ENCODE peak calls at places on chromosomes 6 and 20, in four cellular contexts. C is K562, D is HepG2, Y is WTC11. N is an unnamed sample.

GRCh38 chr6:52284131-52284459 is 447 bp downstream of the MCM3 start:
- DNase-seq in D (peak), Y (peak), C (peak), N (peak)

GRCh38 chr6:111941686-111942330 is 68.6 kb upstream of the FYN start:
- DNase-seq in D (no peak), Y (no peak), C (no peak), N (no peak)

GRCh38 chr6:149445095-149445466 is 39.7 kb downstream of the ZC3H12D start:
- DNase-seq in D (no peak), C (no peak), Y (no peak), N (no peak)

GRCh38 chr6:113875470-113875869 is 18.3 kb downstream of the MARCKS start:
- DNase-seq in D (no peak), C (no peak), Y (no peak), N (no peak)

GRCh38 chr20:17225891-17226409 is 890 bp upstream of the PCSK2 start:
- DNase-seq in Y (peak), D (no peak), C (no peak), N (peak)

GRCh38 chr6:163814494-163815364 is 400.2 kb downstream of the QKI start:
- DNase-seq in C (no peak), D (no peak), Y (no peak), N (no peak)

GRCh38 chr6:35691027-35691824 is 2.5 kb upstream of the FKBP5 start:
- DNase-seq in C (no peak), Y (no peak), D (no peak), N (no peak)

GRCh38 chr20:33076662-33077398 is 2.6 kb upstream of the BPIFB4 start:
- DNase-seq in D (peak), C (no peak), Y (no peak), N (no peak)

GRCh38 chr20:59663513-59663890 is 59.2 kb downstream of the PHACTR3 start:
- DNase-seq in C (no peak), Y (no peak), D (no peak), N (no peak)

GRCh38 chr6:143772110-143772509 is 71.0 kb upstream of the LTV1 start:
- DNase-seq in Y (no peak), C (no peak), D (no peak), N (no peak)

GRCh38 chr6:90982581-90982980 is 395.7 kb upstream of the MAP3K7 start:
- DNase-seq in Y (no peak), C (no peak), D (no peak), N (no peak)

GRCh38 chr6:2970753-2971419 is 481 bp downstream of the SERPINB6 start:
- DNase-seq in D (no peak), C (peak), Y (peak), N (peak)

GRCh38 chr6:119327810-119328209 is 21.8 kb downstream of the MAN1A1 start:
- DNase-seq in C (no peak), Y (no peak), D (no peak), N (no peak)

GRCh38 chr20:61880706-61881105 is 185.0 kb downstream of the TAF4 start:
- DNase-seq in D (no peak), Y (no peak), C (no peak), N (no peak)

GRCh38 chr20:32439132-32439829 is 81.2 kb downstream of the ASXL1 start:
- DNase-seq in D (no peak), C (no peak), Y (no peak), N (no peak)

GRCh38 chr20:12086359-12086758 is 168.7 kb downstream of the BTBD3 start:
- DNase-seq in Y (no peak), C (no peak), D (no peak), N (no peak)

GRCh38 chr6:129672883-129673631 is 36.9 kb downstream of the ARHGAP18 start:
- DNase-seq in C (no peak), D (peak), Y (no peak), N (no peak)

GRCh38 chr6:129673758-129674157 is 36.2 kb downstream of the ARHGAP18 start:
- DNase-seq in D (no peak), Y (no peak), C (no peak), N (no peak)

GRCh38 chr6:129670634-129671033 is 39.3 kb downstream of the ARHGAP18 start:
- DNase-seq in Y (no peak), C (no peak), D (no peak), N (no peak)

GRCh38 chr6:129672345-129672691 is 37.7 kb downstream of the ARHGAP18 start:
- DNase-seq in D (no peak), Y (no peak), C (no peak), N (no peak)

GRCh38 chr6:129671442-129672344 is 38.3 kb downstream of the ARHGAP18 start:
- DNase-seq in Y (no peak), C (peak), D (peak), N (no peak)
- TF ChIP-seq FOXJ3 in Y (no peak), C (no peak), D (no peak), N (no peak)

GRCh38 chr6:79601020-79601609 is 30.0 kb upstream of the SH3BGRL2 start:
- DNase-seq in C (no peak), D (peak), Y (no peak), N (no peak)
- TF ChIP-seq FOXJ3 in C (no peak), D (no peak), Y (no peak), N (no peak)

GRCh38 chr6:99822741-99823512 is 171.1 kb downstream of the MCHR2 start:
- DNase-seq in C (peak), D (peak), Y (no peak), N (peak)
- TF ChIP-seq FOXJ3 in C (no peak), D (no peak), Y (no peak), N (no peak)

GRCh38 chr20:57242414-57242813 is 24.0 kb downstream of the BMP7 start:
- DNase-seq in Y (no peak), C (no peak), D (no peak), N (no peak)

GRCh38 chr20:57244221-57244585 is 22.2 kb downstream of the BMP7 start:
- DNase-seq in C (no peak), Y (no peak), D (no peak), N (no peak)

GRCh38 chr20:57244627-57245214 is 21.7 kb downstream of the BMP7 start:
- DNase-seq in D (no peak), C (peak), Y (peak), N (peak)

GRCh38 chr20:57241592-57241991 is 24.8 kb downstream of the BMP7 start:
- DNase-seq in D (no peak), C (no peak), Y (no peak), N (peak)

DNA sequence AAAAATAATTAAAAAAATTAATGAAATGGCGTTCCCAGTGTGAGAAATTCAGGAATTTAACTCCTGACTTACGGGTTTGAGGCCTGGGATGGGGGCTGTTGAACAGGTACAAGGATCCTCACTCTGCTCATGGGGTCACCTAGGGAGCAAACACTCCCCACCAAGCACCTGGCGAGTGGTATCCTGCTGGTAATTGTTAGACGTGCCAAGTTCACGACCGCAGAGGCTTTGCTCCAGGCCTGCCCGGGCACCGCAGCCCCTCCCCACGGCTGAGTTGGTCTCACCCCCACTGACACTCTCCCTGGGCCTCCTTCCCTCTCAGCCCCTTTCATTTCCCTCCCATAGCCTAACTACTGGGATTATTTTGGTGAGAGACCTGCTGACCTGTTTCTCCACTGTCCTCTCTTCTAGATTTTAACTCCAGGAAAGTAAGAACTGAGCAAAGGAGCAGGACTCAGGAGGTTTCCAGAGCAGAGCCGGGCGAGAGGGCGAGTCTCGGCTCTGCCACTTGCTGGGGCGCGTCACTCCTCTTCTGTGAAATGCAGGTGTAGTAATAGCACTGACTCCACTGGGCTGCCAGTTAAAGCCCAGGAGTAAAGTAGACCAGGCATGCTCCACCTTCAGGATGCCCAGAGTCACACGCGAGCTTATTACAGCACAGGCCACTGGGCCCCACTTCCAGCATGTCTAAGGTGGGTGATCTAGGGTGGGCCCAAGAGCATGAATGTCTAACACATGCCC is 22.8 kb downstream of the BMP7 start:
- DNase-seq in Y (no peak), D (no peak), C (no peak), N (no peak)
- TF ChIP-seq FOXJ3 in Y (no peak), D (no peak), C (no peak), N (no peak)

DNA sequence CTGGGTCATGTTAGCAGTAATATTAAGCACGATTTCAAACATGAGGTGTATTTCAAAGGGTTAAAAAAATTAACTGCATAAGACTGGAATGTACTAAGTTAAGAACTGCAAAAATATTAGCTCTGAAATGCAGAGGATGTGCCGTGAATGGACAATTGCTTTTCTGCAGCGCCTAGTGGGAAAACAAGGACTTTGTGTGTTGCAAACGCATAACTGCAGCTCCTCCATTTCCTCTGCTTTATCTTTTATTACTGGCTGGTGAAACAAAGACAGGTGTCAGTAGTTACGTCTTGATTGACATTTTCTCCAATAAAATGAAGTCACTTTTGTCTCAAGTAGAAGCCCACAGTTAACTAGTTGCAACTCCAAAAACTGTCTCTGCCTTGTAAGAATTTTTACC is 1.7 kb downstream of the PDE7B start:
- DNase-seq in D (no peak), C (no peak), Y (no peak), N (no peak)
- TF ChIP-seq FOXJ3 in D (no peak), C (no peak), Y (no peak), N (no peak)

GRCh38 chr20:5658897-5659296 is 91.3 kb upstream of the SHLD1 start:
- DNase-seq in Y (no peak), D (peak), C (no peak), N (no peak)
- TF ChIP-seq FOXJ3 in Y (no peak), D (no peak), C (no peak), N (no peak)

GRCh38 chr20:19787366-19787765 is 29.3 kb downstream of the RIN2 start:
- DNase-seq in D (no peak), C (no peak), Y (no peak), N (no peak)

GRCh38 chr20:19784511-19785172 is 26.6 kb downstream of the RIN2 start:
- DNase-seq in D (peak), C (peak), Y (peak), N (peak)

GRCh38 chr20:19785173-19785799 is 27.2 kb downstream of the RIN2 start:
- DNase-seq in Y (no peak), C (no peak), D (no peak), N (no peak)

GRCh38 chr20:19785886-19786285 is 27.8 kb downstream of the RIN2 start:
- DNase-seq in C (no peak), D (no peak), Y (no peak), N (no peak)

GRCh38 chr20:19786311-19786710 is 28.3 kb downstream of the RIN2 start:
- DNase-seq in D (no peak), Y (peak), C (no peak), N (no peak)
- TF ChIP-seq FOXJ3 in D (no peak), Y (no peak), C (no peak), N (no peak)

GRCh38 chr6:106511274-106512047 is 117.8 kb downstream of the RTN4IP1 start:
- DNase-seq in D (peak), Y (peak), C (no peak), N (peak)

GRCh38 chr6:106512048-106512957 is 117.0 kb downstream of the RTN4IP1 start:
- DNase-seq in Y (peak), D (peak), C (no peak), N (peak)

GRCh38 chr6:106508836-106509235 is 120.5 kb downstream of the RTN4IP1 start:
- DNase-seq in D (no peak), Y (no peak), C (no peak), N (no peak)

GRCh38 chr6:106509420-106510089 is 119.7 kb downstream of the RTN4IP1 start:
- DNase-seq in Y (peak), D (peak), C (no peak), N (peak)

DNA sequence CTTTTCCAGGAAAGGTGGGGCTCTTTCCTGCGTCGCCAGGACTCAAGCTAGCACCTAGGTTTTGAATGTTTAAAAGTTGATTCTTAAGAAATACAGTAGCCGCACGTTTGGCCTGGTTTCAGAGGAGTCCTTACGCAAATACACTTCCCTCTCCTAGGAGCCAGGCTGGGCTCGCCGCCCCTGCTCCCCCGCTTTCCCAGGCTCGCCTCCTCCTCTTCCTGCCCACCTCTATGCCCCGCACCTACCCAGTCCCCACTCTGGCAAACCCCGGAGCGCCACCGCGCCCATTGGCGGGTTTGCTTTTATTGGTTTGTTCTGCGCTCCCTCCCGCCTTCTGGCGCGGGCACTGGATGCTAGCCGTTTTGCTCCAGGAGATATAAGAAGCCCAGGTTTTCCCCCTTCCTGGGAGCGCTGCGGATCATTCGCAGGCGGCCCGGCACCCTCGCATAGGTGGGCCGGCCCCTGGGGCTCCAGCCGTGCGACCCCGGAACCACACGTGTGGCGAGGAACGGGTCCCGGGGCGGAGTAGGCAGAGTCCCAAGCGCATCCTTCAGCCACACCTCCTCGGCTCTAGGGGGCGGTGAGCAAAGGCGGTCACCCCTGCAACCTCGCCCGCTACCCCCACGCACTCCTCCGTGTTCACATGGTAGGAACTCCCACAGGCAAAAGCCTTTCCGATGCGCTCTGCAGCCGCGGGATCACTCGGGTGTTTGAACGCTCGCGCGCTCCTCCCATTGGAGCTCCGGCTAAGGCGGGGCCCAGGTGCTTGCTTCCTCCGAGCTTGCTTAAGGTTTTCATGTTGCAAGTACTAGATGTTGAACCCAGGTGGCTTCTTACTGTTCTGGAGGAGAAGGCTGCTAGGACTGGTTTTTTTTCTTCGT is 119.0 kb downstream of the RTN4IP1 start:
- DNase-seq in Y (peak), C (no peak), D (peak), N (peak)
- TF ChIP-seq FOXJ3 in Y (no peak), C (no peak), D (peak), N (no peak)

GRCh38 chr6:48087448-48087847 is 23.5 kb downstream of the PTCHD4 start:
- DNase-seq in Y (no peak), D (no peak), C (no peak), N (no peak)
- TF ChIP-seq FOXJ3 in Y (no peak), D (no peak), C (no peak), N (no peak)

N was measured in SK-N-SH.